ENCODE peak calls at places on chromosome 21, in ten cellular contexts. E is psoas muscle; L is CD8-positive, alpha-beta T cell; H is fibroblast of lung; U is colonic mucosa; G is ovary; I is IMR-90; X is transverse colon; Z is left ventricle myocardium inferior; W is foreskin keratinocyte. J is an unnamed sample.

GRCh38 chr21:38297193-38297592 is 40.4 kb downstream of the KCNJ15 start:
- DNase-seq in X (no peak), G (no peak), U (no peak), I (peak; percentile 78), W (peak; percentile 64), H (peak; percentile 89), Z (no peak), E (no peak), L (no peak), J (no peak)

GRCh38 chr21:41926068-41926806 is 27.6 kb downstream of the C2CD2 start:
- DNase-seq in L (peak; percentile 38), U (peak; percentile 42), H (peak; percentile 65), X (no peak), I (peak; percentile 66), W (peak; percentile 8), Z (no peak), G (no peak), E (no peak), J (no peak)

GRCh38 chr21:15130751-15131150 is 66.0 kb upstream of the NRIP1 start:
- DNase-seq in W (peak; percentile 19), H (no peak), U (no peak), E (no peak), I (no peak), G (no peak), Z (no peak), X (no peak), L (no peak), J (no peak)

GRCh38 chr21:14573244-14573643 is 27.1 kb upstream of the SAMSN1 start:
- DNase-seq in L (no peak), I (no peak), U (no peak), G (no peak), E (no peak), W (no peak), X (no peak), Z (no peak), H (no peak), J (no peak)

GRCh38 chr21:14581902-14582457 is 35.9 kb upstream of the SAMSN1 start:
- DNase-seq in Z (no peak), L (peak; percentile 14), I (no peak), E (no peak), G (no peak), W (no peak), X (no peak), H (no peak), U (no peak), J (no peak)

GRCh38 chr21:37447288-37447936 is 80.8 kb downstream of the DYRK1A start:
- DNase-seq in L (no peak), I (no peak), Z (no peak), X (no peak), W (no peak), G (no peak), E (no peak), U (no peak), H (no peak), J (no peak)

GRCh38 chr21:33367309-33367973 is 35.8 kb upstream of the IFNGR2 start:
- DNase-seq in Z (no peak), H (no peak), G (no peak), E (no peak), L (no peak), I (no peak), W (no peak), U (no peak), X (no peak), J (no peak)

GRCh38 chr21:29194847-29195246 is 64.4 kb downstream of the MAP3K7CL start:
- DNase-seq in H (peak; percentile 49), U (no peak), W (no peak), G (no peak), X (no peak), L (no peak), Z (no peak), E (no peak), I (peak; percentile 39), J (no peak)

GRCh38 chr21:34498623-34499022 is 13.4 kb downstream of the KCNE1 start:
- DNase-seq in W (no peak), X (no peak), L (no peak), H (no peak), G (no peak), U (no peak), E (no peak), Z (no peak), I (peak; percentile 38), J (no peak)

GRCh38 chr21:41573902-41574690 is 66.1 kb upstream of the TMPRSS2 start:
- DNase-seq in U (peak; percentile 61), E (no peak), Z (no peak), I (no peak), G (no peak), X (peak; percentile 61), H (no peak), W (no peak), L (no peak), J (no peak)

GRCh38 chr21:39633770-39634181 is 21.0 kb downstream of the B3GALT5 start:
- DNase-seq in X (no peak), I (peak; percentile 92), Z (no peak), W (peak; percentile 69), H (peak; percentile 99), E (no peak), U (no peak), G (no peak), L (no peak), J (no peak)

GRCh38 chr21:34642211-34643075 is 26.4 kb upstream of the CLIC6 start:
- DNase-seq in W (peak; percentile 17), E (no peak), I (peak; percentile 18), X (no peak), U (no peak), Z (no peak), H (peak; percentile 76), G (no peak), L (no peak), J (peak; percentile 52)

GRCh38 chr21:14550200-14550599 is 4.1 kb upstream of the SAMSN1 start:
- DNase-seq in I (no peak), L (no peak), U (no peak), H (no peak), Z (no peak), E (no peak), G (no peak), W (no peak), X (no peak), J (no peak)

GRCh38 chr21:16113052-16113715 is 383.4 kb downstream of the USP25 start:
- DNase-seq in L (no peak), Z (no peak), W (no peak), E (no peak), U (peak; percentile 29), I (peak; percentile 16), H (peak; percentile 32), G (no peak), X (no peak), J (no peak)

GRCh38 chr21:21002137-21002536 is 3.9 kb downstream of the NCAM2 start:
- DNase-seq in H (no peak), X (no peak), E (no peak), U (no peak), G (no peak), L (no peak), W (no peak), I (no peak), Z (no peak), J (no peak)
- H3K27ac ChIP-seq in H (no peak overlapping the region), X (no peak overlapping the region), E (no peak overlapping the region), U (no peak overlapping the region), G (no peak overlapping the region), L (no peak overlapping the region), W (no peak overlapping the region), I (no peak overlapping the region), Z (peak overlapping the region; percentile 29), J (no peak overlapping the region)

DNA sequence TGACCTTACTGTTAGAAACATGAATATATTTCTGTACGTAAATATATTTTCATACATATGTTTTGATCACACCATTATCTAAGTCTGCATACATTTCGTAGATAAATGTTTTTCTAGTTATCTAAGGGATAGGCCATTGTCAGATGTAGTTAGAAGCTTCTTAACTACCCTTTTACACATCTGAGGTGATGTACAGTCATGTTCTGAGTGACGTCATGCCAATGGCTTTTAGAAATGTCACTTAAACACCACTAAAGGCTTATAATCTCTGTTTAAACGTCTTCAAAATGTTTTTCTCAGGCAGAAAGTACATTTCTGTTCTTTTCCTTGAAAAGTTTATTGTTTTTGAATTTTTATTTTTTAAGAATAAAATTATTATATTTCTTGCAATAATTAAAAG is 781.9 kb downstream of the MRPL39 start:
- DNase-seq in L (no peak), E (no peak), G (no peak), H (no peak), W (no peak), X (no peak), I (no peak), Z (no peak), U (no peak), J (no peak)
- TF ChIP-seq CTCF in L (no peak), E (no peak), G (no peak), H (no peak), W (no peak), X (no peak), I (no peak), Z (no peak), U (no peak), J (no peak)

GRCh38 chr21:31728191-31728590 is 3.7 kb downstream of the SCAF4 start:
- DNase-seq in L (no peak), H (no peak), W (no peak), I (no peak), Z (no peak), U (no peak), X (no peak), E (no peak), G (no peak), J (no peak)

GRCh38 chr21:31729622-31730343 is 2.1 kb downstream of the SCAF4 start:
- DNase-seq in L (no peak), X (no peak), H (no peak), E (no peak), U (no peak), I (no peak), G (no peak), W (no peak), Z (no peak), J (no peak)

GRCh38 chr21:31730687-31731111 is 1.2 kb downstream of the SCAF4 start:
- DNase-seq in E (no peak), L (no peak), U (no peak), W (no peak), X (no peak), G (no peak), H (no peak), Z (no peak), I (peak; percentile 28), J (no peak)

GRCh38 chr21:31727181-31727580 is 4.7 kb downstream of the SCAF4 start:
- DNase-seq in X (no peak), E (no peak), G (no peak), U (no peak), W (no peak), I (no peak), L (no peak), H (no peak), Z (no peak), J (no peak)

DNA sequence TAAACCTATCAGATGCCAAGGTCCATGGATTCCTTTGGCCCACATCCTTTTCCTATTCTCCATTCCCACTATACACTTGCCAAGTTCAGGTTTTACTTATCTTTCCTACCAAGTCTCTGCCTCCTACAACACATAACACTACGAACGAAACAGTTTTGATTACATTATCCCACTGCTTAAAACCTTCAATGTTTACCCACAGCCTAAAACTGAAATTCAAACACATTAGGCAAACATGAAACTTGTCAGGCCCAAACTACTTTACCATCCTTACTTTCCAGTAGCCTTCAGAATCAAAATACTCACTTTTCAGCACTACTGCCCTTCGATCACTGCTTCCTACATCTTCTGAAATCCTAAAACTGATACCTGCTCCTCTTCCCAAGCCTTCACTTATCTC is 3.0 kb downstream of the SCAF4 start:
- DNase-seq in H (no peak), G (no peak), X (no peak), W (no peak), U (no peak), I (peak; percentile 25), Z (no peak), E (no peak), L (no peak), J (no peak)
- H3K27ac ChIP-seq in H (no peak overlapping the region), G (no peak overlapping the region), X (no peak overlapping the region), W (no peak overlapping the region), U (no peak overlapping the region), I (no peak overlapping the region), Z (no peak overlapping the region), E (no peak overlapping the region), L (no peak overlapping the region), J (no peak overlapping the region)

GRCh38 chr21:31264574-31264973 is 79.5 kb downstream of the TIAM1 start:
- DNase-seq in E (no peak), X (no peak), L (no peak), U (no peak), I (no peak), H (no peak), G (no peak), Z (no peak), W (no peak), J (no peak)
- TF ChIP-seq CTCF in E (no peak), X (no peak), L (no peak), U (no peak), I (no peak), H (peak; percentile 5), G (no peak), Z (no peak), W (peak; percentile 15), J (no peak)